ENCODE peak calls at places on chromosomes 1 and 21, in eight cellular contexts. One of them, this sample, is unnamed.

GRCh38 chr1:168499094-168500049 is 44.4 kb downstream of the XCL2 start:
- DNase-seq in hepatocyte: no peak
- DNase-seq in neural progenitor cell: no peak
- DNase-seq in BJ: no peak
- DNase-seq in HCT116: no peak
- DNase-seq in fibroblast of lung: peak; percentile 41
- DNase-seq in astrocyte: no peak
- DNase-seq in SK-N-SH: no peak
- DNase-seq in this sample: no peak

GRCh38 chr1:247528812-247529474 is 7.3 kb downstream of the OR2C3 start:
- DNase-seq in hepatocyte: no peak
- DNase-seq in neural progenitor cell: no peak
- DNase-seq in BJ: no peak
- DNase-seq in HCT116: peak; percentile 16
- DNase-seq in fibroblast of lung: no peak
- DNase-seq in astrocyte: no peak
- DNase-seq in SK-N-SH: no peak
- DNase-seq in this sample: no peak

GRCh38 chr1:47936916-47937551 is 60.2 kb downstream of the TRABD2B start:
- DNase-seq in hepatocyte: no peak
- DNase-seq in neural progenitor cell: no peak
- DNase-seq in BJ: no peak
- DNase-seq in HCT116: no peak
- DNase-seq in fibroblast of lung: no peak
- DNase-seq in astrocyte: no peak
- DNase-seq in SK-N-SH: no peak
- DNase-seq in this sample: no peak

GRCh38 chr1:213244664-213245091 is 193.6 kb downstream of the RPS6KC1 start:
- DNase-seq in hepatocyte: peak; percentile 73
- DNase-seq in neural progenitor cell: peak; percentile 68
- DNase-seq in BJ: peak; percentile 4
- DNase-seq in HCT116: peak; percentile 13
- DNase-seq in fibroblast of lung: peak; percentile 76
- DNase-seq in astrocyte: peak; percentile 33
- DNase-seq in SK-N-SH: peak; percentile 16
- DNase-seq in this sample: peak; percentile 14

GRCh38 chr1:175207971-175208370 is 15.4 kb upstream of the KIAA0040 start:
- DNase-seq in hepatocyte: no peak
- DNase-seq in neural progenitor cell: no peak
- DNase-seq in BJ: no peak
- DNase-seq in HCT116: no peak
- DNase-seq in fibroblast of lung: no peak
- DNase-seq in astrocyte: no peak
- DNase-seq in SK-N-SH: no peak
- DNase-seq in this sample: no peak

GRCh38 chr1:40710581-40711315 is 19.2 kb downstream of the NFYC start:
- DNase-seq in hepatocyte: no peak
- DNase-seq in neural progenitor cell: peak; percentile 31
- DNase-seq in BJ: no peak
- DNase-seq in HCT116: no peak
- DNase-seq in fibroblast of lung: no peak
- DNase-seq in astrocyte: peak; percentile 37
- DNase-seq in SK-N-SH: no peak
- DNase-seq in this sample: no peak

GRCh38 chr1:156481527-156481926 is 19.0 kb downstream of the MEF2D start:
- DNase-seq in hepatocyte: no peak
- DNase-seq in neural progenitor cell: no peak
- DNase-seq in BJ: no peak
- DNase-seq in HCT116: no peak
- DNase-seq in fibroblast of lung: no peak
- DNase-seq in astrocyte: no peak
- DNase-seq in SK-N-SH: no peak
- DNase-seq in this sample: no peak

GRCh38 chr1:67612690-67613322 is 72.2 kb upstream of the GADD45A start:
- DNase-seq in hepatocyte: no peak
- DNase-seq in neural progenitor cell: no peak
- DNase-seq in BJ: no peak
- DNase-seq in HCT116: no peak
- DNase-seq in fibroblast of lung: no peak
- DNase-seq in astrocyte: no peak
- DNase-seq in SK-N-SH: no peak
- DNase-seq in this sample: no peak

GRCh38 chr1:53134961-53135734 is 7.3 kb downstream of the SLC1A7 start:
- DNase-seq in hepatocyte: peak; percentile 54
- DNase-seq in neural progenitor cell: no peak
- DNase-seq in BJ: no peak
- DNase-seq in HCT116: no peak
- DNase-seq in fibroblast of lung: peak; percentile 96
- DNase-seq in astrocyte: peak; percentile 83
- DNase-seq in SK-N-SH: no peak
- DNase-seq in this sample: no peak

DNA sequence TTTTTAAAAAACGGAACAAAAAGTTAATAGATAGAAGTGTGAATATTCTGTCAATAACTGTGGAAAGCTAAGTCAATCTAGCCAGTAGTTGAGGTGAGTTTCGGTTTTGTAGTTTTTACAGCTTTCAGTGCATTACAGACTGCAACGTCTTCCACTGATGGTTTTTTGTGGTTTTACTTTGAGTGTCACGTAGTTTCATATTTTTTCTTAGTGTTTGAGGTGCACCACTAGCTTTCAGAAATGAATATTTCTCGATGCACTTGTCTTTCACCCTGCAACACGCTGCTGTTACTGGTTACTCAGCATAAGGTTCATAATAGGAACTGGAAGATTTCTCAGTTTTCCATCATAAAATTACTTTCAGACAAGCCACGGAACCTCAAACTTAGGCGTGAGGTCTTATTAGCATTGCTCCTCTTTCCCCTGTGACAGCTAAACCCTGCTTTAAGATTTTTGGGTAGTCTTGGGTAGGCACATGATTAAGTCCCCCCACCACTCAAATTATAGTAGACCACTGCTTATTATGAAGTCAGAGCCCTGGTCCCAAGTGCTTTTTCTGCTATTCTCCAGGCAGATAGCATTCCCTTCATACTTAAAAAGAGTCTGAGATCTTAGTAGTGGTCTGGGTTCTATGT is 1412.7 kb downstream of the KCNT2 start:
- DNase-seq in hepatocyte: no peak
- DNase-seq in neural progenitor cell: no peak
- DNase-seq in BJ: no peak
- DNase-seq in HCT116: no peak
- DNase-seq in fibroblast of lung: no peak
- DNase-seq in astrocyte: no peak
- DNase-seq in SK-N-SH: no peak
- DNase-seq in this sample: no peak
- H3K4me3 ChIP-seq in hepatocyte: no peak overlapping the region
- H3K4me3 ChIP-seq in neural progenitor cell: no peak overlapping the region
- H3K4me3 ChIP-seq in BJ: no peak overlapping the region
- H3K4me3 ChIP-seq in HCT116: no peak overlapping the region
- H3K4me3 ChIP-seq in fibroblast of lung: no peak overlapping the region
- H3K4me3 ChIP-seq in astrocyte: no peak overlapping the region
- H3K4me3 ChIP-seq in SK-N-SH: peak overlapping the region; percentile 40
- H3K4me3 ChIP-seq in this sample: no peak overlapping the region

DNA sequence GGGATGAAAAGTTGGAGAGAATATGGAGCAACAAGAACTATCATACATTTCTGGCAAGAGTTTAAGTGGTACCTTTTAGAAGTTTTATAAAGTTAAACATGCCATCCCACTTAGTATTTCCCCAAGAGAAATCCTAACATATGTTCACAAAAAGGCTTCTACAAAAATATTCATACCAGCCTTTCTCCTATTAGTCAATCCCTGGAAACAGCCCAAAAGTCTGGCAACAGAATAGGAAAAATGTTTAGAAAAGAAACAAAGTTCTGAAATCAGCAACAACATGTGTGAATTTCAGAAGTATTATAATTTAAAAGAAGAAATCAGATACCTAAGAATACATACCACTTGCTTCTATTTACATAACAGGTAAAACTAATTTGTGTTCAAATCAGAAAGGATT is 271.0 kb downstream of the DSCAM start:
- DNase-seq in hepatocyte: no peak
- DNase-seq in neural progenitor cell: no peak
- DNase-seq in BJ: no peak
- DNase-seq in HCT116: no peak
- DNase-seq in fibroblast of lung: no peak
- DNase-seq in astrocyte: no peak
- DNase-seq in SK-N-SH: no peak
- DNase-seq in this sample: no peak
- TF ChIP-seq CTCF in hepatocyte: no peak
- TF ChIP-seq CTCF in neural progenitor cell: no peak
- TF ChIP-seq CTCF in BJ: no peak
- TF ChIP-seq CTCF in HCT116: no peak
- TF ChIP-seq CTCF in fibroblast of lung: no peak
- TF ChIP-seq CTCF in astrocyte: no peak
- TF ChIP-seq CTCF in SK-N-SH: no peak
- TF ChIP-seq CTCF in this sample: no peak

GRCh38 chr1:151718666-151719065 is 2.1 kb upstream of the CELF3 start:
- DNase-seq in hepatocyte: no peak
- DNase-seq in neural progenitor cell: no peak
- DNase-seq in BJ: no peak
- DNase-seq in HCT116: no peak
- DNase-seq in fibroblast of lung: no peak
- DNase-seq in astrocyte: no peak
- DNase-seq in SK-N-SH: no peak
- DNase-seq in this sample: no peak

GRCh38 chr1:151720974-151721787 is at the start of gene RIIAD1:
- DNase-seq in hepatocyte: peak; percentile 44
- DNase-seq in neural progenitor cell: peak; percentile 89
- DNase-seq in BJ: no peak
- DNase-seq in HCT116: no peak
- DNase-seq in fibroblast of lung: no peak
- DNase-seq in astrocyte: no peak
- DNase-seq in SK-N-SH: peak; percentile 93
- DNase-seq in this sample: no peak

GRCh38 chr1:151723726-151724370 is 2.5 kb downstream of the RIIAD1 start:
- DNase-seq in hepatocyte: no peak
- DNase-seq in neural progenitor cell: no peak
- DNase-seq in BJ: no peak
- DNase-seq in HCT116: no peak
- DNase-seq in fibroblast of lung: no peak
- DNase-seq in astrocyte: no peak
- DNase-seq in SK-N-SH: no peak
- DNase-seq in this sample: no peak

GRCh38 chr1:151720190-151720953 is 950 bp upstream of the RIIAD1 start:
- DNase-seq in hepatocyte: no peak
- DNase-seq in neural progenitor cell: no peak
- DNase-seq in BJ: no peak
- DNase-seq in HCT116: no peak
- DNase-seq in fibroblast of lung: peak; percentile 33
- DNase-seq in astrocyte: no peak
- DNase-seq in SK-N-SH: no peak
- DNase-seq in this sample: no peak

GRCh38 chr1:151721788-151722510 is 627 bp downstream of the RIIAD1 start:
- DNase-seq in hepatocyte: no peak
- DNase-seq in neural progenitor cell: no peak
- DNase-seq in BJ: no peak
- DNase-seq in HCT116: no peak
- DNase-seq in fibroblast of lung: no peak
- DNase-seq in astrocyte: no peak
- DNase-seq in SK-N-SH: no peak
- DNase-seq in this sample: no peak
- H3K27me3 ChIP-seq in hepatocyte: peaks cover 51% of the 10 kb centered on the region
- H3K27me3 ChIP-seq in neural progenitor cell: peaks cover 77% of the 10 kb centered on the region
- H3K27me3 ChIP-seq in BJ: peaks cover 33% of the 10 kb centered on the region
- H3K27me3 ChIP-seq in HCT116: peaks cover 26% of the 10 kb centered on the region
- H3K27me3 ChIP-seq in fibroblast of lung: peaks cover 32% of the 10 kb centered on the region
- H3K27me3 ChIP-seq in astrocyte: peaks cover 73% of the 10 kb centered on the region
- H3K27me3 ChIP-seq in SK-N-SH: peaks cover 16% of the 10 kb centered on the region
- H3K27me3 ChIP-seq in this sample: peaks cover 37% of the 10 kb centered on the region

GRCh38 chr1:198623920-198624647 is 14.8 kb upstream of the PTPRC start:
- DNase-seq in hepatocyte: no peak
- DNase-seq in neural progenitor cell: no peak
- DNase-seq in BJ: no peak
- DNase-seq in HCT116: no peak
- DNase-seq in fibroblast of lung: peak; percentile 78
- DNase-seq in astrocyte: peak; percentile 81
- DNase-seq in SK-N-SH: no peak
- DNase-seq in this sample: no peak

GRCh38 chr1:198620198-198620597 is 18.6 kb upstream of the PTPRC start:
- DNase-seq in hepatocyte: no peak
- DNase-seq in neural progenitor cell: no peak
- DNase-seq in BJ: no peak
- DNase-seq in HCT116: no peak
- DNase-seq in fibroblast of lung: no peak
- DNase-seq in astrocyte: no peak
- DNase-seq in SK-N-SH: no peak
- DNase-seq in this sample: no peak

GRCh38 chr1:198620951-198621824 is 17.7 kb upstream of the PTPRC start:
- DNase-seq in hepatocyte: no peak
- DNase-seq in neural progenitor cell: no peak
- DNase-seq in BJ: no peak
- DNase-seq in HCT116: no peak
- DNase-seq in fibroblast of lung: no peak
- DNase-seq in astrocyte: no peak
- DNase-seq in SK-N-SH: no peak
- DNase-seq in this sample: peak; percentile 82

GRCh38 chr1:198624648-198624980 is 14.2 kb upstream of the PTPRC start:
- DNase-seq in hepatocyte: no peak
- DNase-seq in neural progenitor cell: no peak
- DNase-seq in BJ: no peak
- DNase-seq in HCT116: no peak
- DNase-seq in fibroblast of lung: no peak
- DNase-seq in astrocyte: no peak
- DNase-seq in SK-N-SH: no peak
- DNase-seq in this sample: no peak

DNA sequence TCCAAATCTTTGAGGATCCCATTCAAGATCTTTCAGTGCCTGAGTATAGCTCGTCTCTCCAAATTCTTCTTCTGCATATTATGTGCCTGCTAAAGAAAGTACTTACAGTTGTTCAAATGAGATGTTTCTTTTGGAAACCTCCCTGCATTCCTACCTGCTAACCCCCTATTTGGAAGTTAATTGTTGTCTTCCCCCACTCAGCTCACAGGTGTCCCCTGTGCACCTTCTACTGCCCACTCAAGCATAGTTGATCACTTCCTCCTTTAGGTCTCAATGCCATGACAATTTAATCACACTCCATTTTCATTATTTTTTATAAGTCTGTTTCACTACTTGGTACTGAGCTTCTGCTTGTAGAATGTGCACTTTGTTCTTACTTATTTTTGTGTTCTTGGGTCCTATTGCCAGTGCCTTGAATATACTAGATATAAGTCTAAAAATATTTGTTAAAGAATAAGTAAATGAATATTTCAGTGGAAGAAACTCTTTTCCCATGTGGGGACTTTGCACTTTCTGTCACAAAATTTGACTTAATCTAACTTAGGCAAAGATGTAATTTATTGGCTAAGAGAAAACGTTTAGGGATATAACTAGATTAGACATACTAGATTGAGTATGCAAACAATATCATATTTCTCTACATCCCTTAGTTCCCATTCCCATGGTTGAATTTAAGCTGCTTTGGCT is 16.2 kb upstream of the PTPRC start:
- DNase-seq in hepatocyte: no peak
- DNase-seq in neural progenitor cell: no peak
- DNase-seq in BJ: no peak
- DNase-seq in HCT116: no peak
- DNase-seq in fibroblast of lung: no peak
- DNase-seq in astrocyte: no peak
- DNase-seq in SK-N-SH: no peak
- DNase-seq in this sample: no peak
- H3K4me3 ChIP-seq in hepatocyte: no peak overlapping the region
- H3K4me3 ChIP-seq in neural progenitor cell: no peak overlapping the region
- H3K4me3 ChIP-seq in BJ: no peak overlapping the region
- H3K4me3 ChIP-seq in HCT116: no peak overlapping the region
- H3K4me3 ChIP-seq in fibroblast of lung: no peak overlapping the region
- H3K4me3 ChIP-seq in astrocyte: no peak overlapping the region
- H3K4me3 ChIP-seq in SK-N-SH: no peak overlapping the region
- H3K4me3 ChIP-seq in this sample: no peak overlapping the region